ENCODE peak calls at places on chromosomes 13 and 19, in six cellular contexts. One of them, this sample, is unnamed.

GRCh38 chr13:85665286-85665685 is 133.9 kb downstream of the SLITRK6 start:
- DNase-seq in lower leg skin: no peak
- DNase-seq in GOT3: no peak
- DNase-seq in nucleus accumbens: no peak
- DNase-seq in effector memory CD4-positive, alpha-beta T cell: no peak
- DNase-seq in WTC11: no peak
- DNase-seq in this sample: no peak

GRCh38 chr19:36256853-36257511 is 42.1 kb downstream of the ZNF146 start:
- DNase-seq in lower leg skin: no peak
- DNase-seq in GOT3: no peak
- DNase-seq in nucleus accumbens: no peak
- DNase-seq in effector memory CD4-positive, alpha-beta T cell: no peak
- DNase-seq in WTC11: no peak
- DNase-seq in this sample: no peak

GRCh38 chr19:6743071-6743470 is 3.6 kb downstream of the TRIP10 start:
- DNase-seq in lower leg skin: no peak
- DNase-seq in GOT3: no peak
- DNase-seq in nucleus accumbens: no peak
- DNase-seq in effector memory CD4-positive, alpha-beta T cell: no peak
- DNase-seq in WTC11: no peak
- DNase-seq in this sample: no peak

GRCh38 chr19:6414793-6415591 is 9.6 kb downstream of the KHSRP start:
- DNase-seq in lower leg skin: no peak
- DNase-seq in GOT3: no peak
- DNase-seq in nucleus accumbens: no peak
- DNase-seq in effector memory CD4-positive, alpha-beta T cell: no peak
- DNase-seq in WTC11: no peak
- DNase-seq in this sample: no peak

GRCh38 chr13:70310720-70311119 is 202.5 kb upstream of the KLHL1 start:
- DNase-seq in lower leg skin: no peak
- DNase-seq in GOT3: no peak
- DNase-seq in nucleus accumbens: no peak
- DNase-seq in effector memory CD4-positive, alpha-beta T cell: no peak
- DNase-seq in WTC11: peak
- DNase-seq in this sample: no peak

GRCh38 chr19:54475706-54476105 is 2.6 kb upstream of the CDC42EP5 start:
- DNase-seq in lower leg skin: no peak
- DNase-seq in GOT3: no peak
- DNase-seq in nucleus accumbens: no peak
- DNase-seq in effector memory CD4-positive, alpha-beta T cell: no peak
- DNase-seq in WTC11: no peak
- DNase-seq in this sample: no peak

GRCh38 chr19:41871573-41872383 is 5.3 kb upstream of the CD79A start:
- DNase-seq in lower leg skin: no peak
- DNase-seq in GOT3: no peak
- DNase-seq in nucleus accumbens: peak
- DNase-seq in effector memory CD4-positive, alpha-beta T cell: peak
- DNase-seq in WTC11: no peak
- DNase-seq in this sample: no peak

GRCh38 chr13:92804346-92804745 is 422.3 kb upstream of the GPC6 start:
- DNase-seq in lower leg skin: no peak
- DNase-seq in GOT3: no peak
- DNase-seq in nucleus accumbens: no peak
- DNase-seq in effector memory CD4-positive, alpha-beta T cell: no peak
- DNase-seq in WTC11: no peak
- DNase-seq in this sample: no peak

GRCh38 chr19:58183822-58184215 is 958 bp downstream of the ZNF274 start:
- DNase-seq in lower leg skin: no peak
- DNase-seq in GOT3: no peak
- DNase-seq in nucleus accumbens: no peak
- DNase-seq in effector memory CD4-positive, alpha-beta T cell: no peak
- DNase-seq in WTC11: no peak
- DNase-seq in this sample: no peak

GRCh38 chr13:104984296-104984818 is 1551.1 kb downstream of the EFNB2 start:
- DNase-seq in lower leg skin: peak
- DNase-seq in GOT3: no peak
- DNase-seq in nucleus accumbens: peak
- DNase-seq in effector memory CD4-positive, alpha-beta T cell: peak
- DNase-seq in WTC11: no peak
- DNase-seq in this sample: no peak

GRCh38 chr13:110209950-110210603 is 96.9 kb downstream of the COL4A1 start:
- DNase-seq in lower leg skin: no peak
- DNase-seq in GOT3: no peak
- DNase-seq in nucleus accumbens: no peak
- DNase-seq in effector memory CD4-positive, alpha-beta T cell: no peak
- DNase-seq in WTC11: no peak
- DNase-seq in this sample: no peak

GRCh38 chr19:40374084-40374483 is 15.9 kb downstream of the HIPK4 start:
- DNase-seq in lower leg skin: no peak
- DNase-seq in GOT3: no peak
- DNase-seq in nucleus accumbens: no peak
- DNase-seq in effector memory CD4-positive, alpha-beta T cell: no peak
- DNase-seq in WTC11: no peak
- DNase-seq in this sample: no peak

GRCh38 chr19:49149652-49150105 is 5.5 kb downstream of the HRC start:
- DNase-seq in lower leg skin: peak
- DNase-seq in GOT3: peak
- DNase-seq in nucleus accumbens: peak
- DNase-seq in effector memory CD4-positive, alpha-beta T cell: no peak
- DNase-seq in WTC11: peak
- DNase-seq in this sample: no peak

GRCh38 chr19:17616961-17617806 is 61.7 kb downstream of the COLGALT1 start:
- DNase-seq in lower leg skin: no peak
- DNase-seq in GOT3: no peak
- DNase-seq in nucleus accumbens: no peak
- DNase-seq in effector memory CD4-positive, alpha-beta T cell: no peak
- DNase-seq in WTC11: peak
- DNase-seq in this sample: no peak

GRCh38 chr13:77660841-77661250 is 36.6 kb upstream of the SLAIN1 start:
- DNase-seq in lower leg skin: no peak
- DNase-seq in GOT3: no peak
- DNase-seq in nucleus accumbens: no peak
- DNase-seq in effector memory CD4-positive, alpha-beta T cell: no peak
- DNase-seq in WTC11: no peak
- DNase-seq in this sample: no peak

GRCh38 chr13:69291292-69291906 is 816.2 kb upstream of the ATXN8OS start:
- DNase-seq in lower leg skin: no peak
- DNase-seq in GOT3: no peak
- DNase-seq in nucleus accumbens: no peak
- DNase-seq in effector memory CD4-positive, alpha-beta T cell: no peak
- DNase-seq in WTC11: no peak
- DNase-seq in this sample: no peak

GRCh38 chr13:112034846-112035245 is 32.1 kb upstream of the SOX1 start:
- DNase-seq in lower leg skin: no peak
- DNase-seq in GOT3: no peak
- DNase-seq in nucleus accumbens: no peak
- DNase-seq in effector memory CD4-positive, alpha-beta T cell: no peak
- DNase-seq in WTC11: no peak
- DNase-seq in this sample: no peak

GRCh38 chr13:29532821-29533220 is 62.7 kb downstream of the SLC7A1 start:
- DNase-seq in lower leg skin: no peak
- DNase-seq in GOT3: no peak
- DNase-seq in nucleus accumbens: no peak
- DNase-seq in effector memory CD4-positive, alpha-beta T cell: no peak
- DNase-seq in WTC11: no peak
- DNase-seq in this sample: no peak

GRCh38 chr19:45235485-45235884 is 9.7 kb downstream of the EXOC3L2 start:
- DNase-seq in lower leg skin: no peak
- DNase-seq in GOT3: no peak
- DNase-seq in nucleus accumbens: no peak
- DNase-seq in effector memory CD4-positive, alpha-beta T cell: no peak
- DNase-seq in WTC11: no peak
- DNase-seq in this sample: no peak

GRCh38 chr13:28337196-28338045 is 157.5 kb downstream of the FLT1 start:
- DNase-seq in lower leg skin: peak
- DNase-seq in GOT3: no peak
- DNase-seq in nucleus accumbens: no peak
- DNase-seq in effector memory CD4-positive, alpha-beta T cell: no peak
- DNase-seq in WTC11: no peak
- DNase-seq in this sample: no peak

GRCh38 chr19:38661996-38662395 is 14.5 kb downstream of the ACTN4 start:
- DNase-seq in lower leg skin: peak
- DNase-seq in GOT3: no peak
- DNase-seq in nucleus accumbens: no peak
- DNase-seq in effector memory CD4-positive, alpha-beta T cell: no peak
- DNase-seq in WTC11: no peak
- DNase-seq in this sample: no peak

GRCh38 chr19:46860846-46861690 is at the start of gene ARHGAP35:
- DNase-seq in lower leg skin: no peak
- DNase-seq in GOT3: no peak
- DNase-seq in nucleus accumbens: no peak
- DNase-seq in effector memory CD4-positive, alpha-beta T cell: no peak
- DNase-seq in WTC11: peak
- DNase-seq in this sample: no peak

GRCh38 chr19:40390084-40390742 is at the start of gene HIPK4:
- DNase-seq in lower leg skin: no peak
- DNase-seq in GOT3: no peak
- DNase-seq in nucleus accumbens: no peak
- DNase-seq in effector memory CD4-positive, alpha-beta T cell: no peak
- DNase-seq in WTC11: no peak
- DNase-seq in this sample: no peak

GRCh38 chr13:22812793-22813192 is 368.0 kb upstream of the SGCG start:
- DNase-seq in lower leg skin: peak
- DNase-seq in GOT3: no peak
- DNase-seq in nucleus accumbens: no peak
- DNase-seq in effector memory CD4-positive, alpha-beta T cell: no peak
- DNase-seq in WTC11: no peak
- DNase-seq in this sample: no peak

GRCh38 chr13:27022571-27023311 is 148.9 kb downstream of the USP12 start:
- DNase-seq in lower leg skin: no peak
- DNase-seq in GOT3: no peak
- DNase-seq in nucleus accumbens: peak
- DNase-seq in effector memory CD4-positive, alpha-beta T cell: no peak
- DNase-seq in WTC11: no peak
- DNase-seq in this sample: no peak

GRCh38 chr19:383922-384800 is 24.8 kb downstream of the C2CD4C start:
- DNase-seq in lower leg skin: no peak
- DNase-seq in GOT3: no peak
- DNase-seq in nucleus accumbens: no peak
- DNase-seq in effector memory CD4-positive, alpha-beta T cell: no peak
- DNase-seq in WTC11: peak
- DNase-seq in this sample: no peak

GRCh38 chr13:112065867-112066623 is 904 bp upstream of the SOX1 start:
- DNase-seq in lower leg skin: no peak
- DNase-seq in GOT3: no peak
- DNase-seq in nucleus accumbens: no peak
- DNase-seq in effector memory CD4-positive, alpha-beta T cell: no peak
- DNase-seq in WTC11: peak
- DNase-seq in this sample: no peak

GRCh38 chr13:94389544-94390351 is 89.7 kb downstream of the DCT start:
- DNase-seq in lower leg skin: no peak
- DNase-seq in GOT3: no peak
- DNase-seq in nucleus accumbens: no peak
- DNase-seq in effector memory CD4-positive, alpha-beta T cell: no peak
- DNase-seq in WTC11: no peak
- DNase-seq in this sample: no peak

GRCh38 chr13:113045214-113046007 is 60.2 kb upstream of the F7 start:
- DNase-seq in lower leg skin: no peak
- DNase-seq in GOT3: no peak
- DNase-seq in nucleus accumbens: peak
- DNase-seq in effector memory CD4-positive, alpha-beta T cell: no peak
- DNase-seq in WTC11: no peak
- DNase-seq in this sample: no peak

This sample was measured in cortex of kidney.